ENCODE peak calls at places on chromosome X, in eight cellular contexts. E, D, B, I, M, T, W and V are unnamed samples.

GRCh38 chrX:101931104-101931493 is 728 bp downstream of the ZMAT1 start:
- DNase-seq in E (no peak), D (no peak), B (no peak), I (no peak), M (no peak), T (no peak), W (no peak), V (no peak)

GRCh38 chrX:31012509-31013025 is 59.3 kb downstream of the FTHL17 start:
- DNase-seq in E (no peak), D (no peak), B (no peak), I (no peak), M (no peak), T (no peak), W (no peak), V (no peak)

GRCh38 chrX:39969099-39969825 is 128.5 kb downstream of the BCOR start:
- DNase-seq in E (no peak), D (no peak), B (peak), I (no peak), M (no peak), T (no peak), W (no peak), V (peak)

GRCh38 chrX:135740683-135741149 is 27.3 kb downstream of the CT45A3 start:
- DNase-seq in E (peak), D (no peak), B (peak), I (no peak), M (no peak), T (no peak), W (peak), V (peak)

GRCh38 chrX:35726176-35726575 is 72.0 kb upstream of the MAGEB16 start:
- DNase-seq in E (no peak), D (peak), B (no peak), I (no peak), M (no peak), T (no peak), W (peak), V (peak)

GRCh38 chrX:2545144-2545543 is 44.4 kb upstream of the DHRSX start:
- DNase-seq in E (no peak), D (no peak), B (no peak), I (no peak), M (no peak), T (no peak), W (no peak), V (no peak)

GRCh38 chrX:15336023-15336413 is 695 bp upstream of the PIGA start:
- DNase-seq in E (peak), D (peak), B (no peak), I (no peak), M (no peak), T (no peak), W (peak), V (peak)

GRCh38 chrX:42825201-42825600 is 47.2 kb upstream of the PPP1R2C start:
- DNase-seq in E (no peak), D (no peak), B (no peak), I (no peak), M (no peak), T (no peak), W (no peak), V (no peak)

GRCh38 chrX:38117485-38117884 is 103.2 kb downstream of the SRPX start:
- DNase-seq in E (no peak), D (peak), B (no peak), I (no peak), M (no peak), T (no peak), W (peak), V (peak)

GRCh38 chrX:152276277-152276676 is 137.9 kb upstream of the MAGEA10 start:
- DNase-seq in E (no peak), D (no peak), B (no peak), I (no peak), M (no peak), T (no peak), W (no peak), V (no peak)

GRCh38 chrX:108199691-108200090 is 108.1 kb downstream of the ATG4A start:
- DNase-seq in E (no peak), D (peak), B (no peak), I (peak), M (no peak), T (no peak), W (peak), V (peak)

GRCh38 chrX:31223817-31224216 is 152.0 kb upstream of the FTHL17 start:
- DNase-seq in E (no peak), D (peak), B (no peak), I (no peak), M (no peak), T (no peak), W (peak), V (peak)

GRCh38 chrX:136880003-136880451 is 498 bp downstream of the RBMX start:
- DNase-seq in E (peak), D (no peak), B (no peak), I (peak), M (no peak), T (peak), W (peak), V (peak)

GRCh38 chrX:331145-331771 is 12.7 kb upstream of the GTPBP6 start:
- DNase-seq in E (no peak), D (peak), B (no peak), I (no peak), M (no peak), T (peak), W (peak), V (peak)

GRCh38 chrX:17226736-17227135 is 148.3 kb upstream of the NHS start:
- DNase-seq in E (no peak), D (no peak), B (no peak), I (no peak), M (no peak), T (no peak), W (no peak), V (no peak)

DNA sequence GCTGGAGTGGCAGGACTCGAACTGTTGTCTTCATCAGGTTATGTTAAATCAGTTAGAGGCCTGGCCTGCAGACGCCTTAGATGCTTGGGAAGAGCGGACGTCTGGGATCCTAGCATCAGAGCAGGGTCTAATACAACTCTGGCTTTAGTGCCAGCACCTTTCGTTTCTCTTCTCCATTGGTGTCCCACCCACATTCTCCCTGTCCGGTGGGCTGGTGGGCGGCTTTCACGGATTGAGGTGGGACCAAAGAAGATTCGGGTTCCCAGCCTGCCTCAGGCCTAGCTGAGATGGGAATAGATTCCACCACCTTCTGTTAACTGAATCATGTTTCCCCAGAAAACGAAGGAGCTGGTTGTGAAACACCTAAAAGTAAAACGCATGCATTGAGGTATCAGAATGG is 939 bp downstream of the PDK3 start:
- DNase-seq in E (no peak), D (no peak), B (no peak), I (no peak), M (no peak), T (no peak), W (no peak), V (no peak)
- H3K4me3 ChIP-seq in E (peak), D (no peak), B (peak), I (no peak), M (peak), T (peak), W (peak), V (no peak)

DNA sequence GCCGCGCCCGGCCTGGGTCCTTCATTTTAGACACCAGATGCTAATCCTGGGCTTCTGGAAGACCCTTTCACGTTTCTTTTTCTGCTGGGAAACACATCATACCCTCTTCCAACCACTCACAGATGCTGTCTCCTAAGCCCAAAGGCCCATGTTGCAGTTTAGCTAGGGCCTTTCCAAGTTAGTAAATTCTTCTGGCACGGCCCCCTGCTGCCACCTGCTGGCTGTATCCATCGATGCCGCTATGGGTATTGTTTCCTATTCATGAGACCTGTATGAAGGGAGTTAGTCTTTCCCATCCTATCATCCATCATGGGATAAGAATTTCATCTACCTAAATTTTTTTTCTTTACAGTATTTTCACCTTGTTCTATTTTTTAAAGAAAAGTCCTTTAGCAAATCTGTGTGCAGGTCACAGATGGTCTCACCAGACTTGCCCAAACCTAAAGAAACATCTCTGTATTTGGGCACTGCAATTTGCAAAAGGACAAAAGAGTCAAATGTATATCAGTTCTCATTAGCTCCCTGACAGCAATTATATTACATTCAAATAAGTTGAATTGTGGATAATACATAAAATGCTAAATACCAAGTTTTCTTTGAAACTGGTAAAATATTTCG is 37.8 kb upstream of the SLC9A7 start:
- DNase-seq in E (peak), D (peak), B (peak), I (peak), M (peak), T (peak), W (peak), V (peak)
- TF ChIP-seq CTCF in E (peak), D (peak), B (peak), I (peak), M (peak), T (peak), W (peak), V (peak)

GRCh38 chrX:147911192-147912022 is at the start of gene FMR1:
- DNase-seq in E (peak), D (peak), B (peak), I (peak), M (peak), T (peak), W (peak), V (peak)

GRCh38 chrX:147913570-147913969 is 1.9 kb downstream of the FMR1 start:
- DNase-seq in E (no peak), D (no peak), B (no peak), I (no peak), M (no peak), T (no peak), W (no peak), V (no peak)

GRCh38 chrX:147914609-147915008 is 2.9 kb downstream of the FMR1 start:
- DNase-seq in E (no peak), D (no peak), B (no peak), I (no peak), M (no peak), T (no peak), W (no peak), V (no peak)

GRCh38 chrX:147910607-147911006 is 1.1 kb upstream of the FMR1 start:
- DNase-seq in E (no peak), D (no peak), B (no peak), I (no peak), M (no peak), T (no peak), W (no peak), V (no peak)

GRCh38 chrX:147912093-147912801 is 528 bp downstream of the FMR1 start:
- DNase-seq in E (peak), D (peak), B (peak), I (peak), M (no peak), T (peak), W (peak), V (peak)
- H3K4me3 ChIP-seq in E (peak), D (peak), B (peak), I (peak), M (peak), T (peak), W (peak), V (peak)

DNA sequence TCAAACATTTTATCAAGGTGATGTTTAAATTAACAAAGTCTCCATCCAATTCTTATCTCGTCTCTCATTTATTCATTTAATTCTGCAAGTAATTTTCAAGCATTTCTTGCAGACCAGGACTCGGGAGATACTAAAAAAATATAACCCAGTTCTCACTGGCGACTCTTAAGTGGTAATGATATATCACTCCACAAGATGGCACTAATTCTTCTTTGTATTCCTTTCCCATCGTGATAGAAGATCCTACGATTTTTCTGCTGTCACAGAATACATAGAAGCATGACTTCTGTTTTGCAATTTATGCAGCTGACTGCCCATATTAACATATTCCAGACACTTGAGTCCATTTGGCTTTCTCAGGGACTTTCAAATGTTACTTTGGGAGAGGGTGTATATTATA is 64.0 kb upstream of the FGF13 start:
- DNase-seq in E (no peak), D (peak), B (no peak), I (no peak), M (no peak), T (no peak), W (peak), V (peak)
- TF ChIP-seq CTCF in E (peak), D (peak), B (peak), I (no peak), M (peak), T (peak), W (peak), V (no peak)

GRCh38 chrX:19212037-19212436 is 89.8 kb upstream of the ADGRG2 start:
- DNase-seq in E (no peak), D (no peak), B (no peak), I (no peak), M (no peak), T (no peak), W (no peak), V (no peak)
- H3K4me3 ChIP-seq in E (no peak), D (no peak), B (no peak), I (no peak), M (no peak), T (no peak), W (no peak), V (no peak)